ENCODE peak calls at places on chromosomes 4 and X, in five cellular contexts. One of them, this sample, is unnamed.
A peak's percentile ranks its signal among the peaks of the same experiment; 100 is the strongest.

GRCh38 chr4:99642725-99643489 is 14.7 kb downstream of the C4orf54 start:
- DNase-seq in small intestine: no peak
- DNase-seq in astrocyte: no peak
- DNase-seq in endodermal cell: peak; percentile 44
- DNase-seq in right lobe of liver: peak; percentile 96
- DNase-seq in this sample: no peak

GRCh38 chrX:124226129-124226528 is 106.3 kb upstream of the TEX13D start:
- DNase-seq in astrocyte: no peak
- DNase-seq in small intestine: no peak
- DNase-seq in right lobe of liver: no peak
- DNase-seq in endodermal cell: no peak
- DNase-seq in this sample: no peak

GRCh38 chr4:38856524-38857337 is at the start of gene TLR6:
- DNase-seq in astrocyte: no peak
- DNase-seq in right lobe of liver: peak; percentile 64
- DNase-seq in small intestine: peak; percentile 68
- DNase-seq in endodermal cell: peak; percentile 82
- DNase-seq in this sample: peak; percentile 76

GRCh38 chrX:102765217-102765616 is 44.7 kb downstream of the GPRASP3 start:
- DNase-seq in endodermal cell: no peak
- DNase-seq in astrocyte: peak; percentile 65
- DNase-seq in small intestine: no peak
- DNase-seq in right lobe of liver: no peak
- DNase-seq in this sample: no peak

GRCh38 chrX:65920620-65921019 is 119.3 kb downstream of the VSIG4 start:
- DNase-seq in astrocyte: no peak
- DNase-seq in small intestine: no peak
- DNase-seq in endodermal cell: peak; percentile 56
- DNase-seq in right lobe of liver: no peak
- DNase-seq in this sample: no peak

GRCh38 chr4:77921701-77922100 is 59.1 kb downstream of the MRPL1 start:
- DNase-seq in astrocyte: peak; percentile 94
- DNase-seq in right lobe of liver: no peak
- DNase-seq in endodermal cell: no peak
- DNase-seq in small intestine: peak; percentile 46
- DNase-seq in this sample: no peak

GRCh38 chr4:112213850-112214249 is 17.7 kb upstream of the AP1AR start:
- DNase-seq in right lobe of liver: no peak
- DNase-seq in small intestine: no peak
- DNase-seq in astrocyte: peak; percentile 54
- DNase-seq in endodermal cell: no peak
- DNase-seq in this sample: no peak

GRCh38 chr4:48905363-48906015 is 1.1 kb downstream of the OCIAD2 start:
- DNase-seq in astrocyte: peak; percentile 70
- DNase-seq in right lobe of liver: peak; percentile 76
- DNase-seq in endodermal cell: no peak
- DNase-seq in small intestine: peak; percentile 85
- DNase-seq in this sample: no peak

GRCh38 chr4:143581331-143581961 is 67.9 kb downstream of the SMARCA5 start:
- DNase-seq in small intestine: no peak
- DNase-seq in endodermal cell: peak; percentile 85
- DNase-seq in right lobe of liver: no peak
- DNase-seq in astrocyte: no peak
- DNase-seq in this sample: no peak

GRCh38 chr4:115293093-115293462 is 179.7 kb upstream of the NDST4 start:
- DNase-seq in right lobe of liver: no peak
- DNase-seq in endodermal cell: no peak
- DNase-seq in astrocyte: no peak
- DNase-seq in small intestine: no peak
- DNase-seq in this sample: no peak

GRCh38 chr4:178970433-178971140 is 1528.3 kb upstream of the AGA start:
- DNase-seq in small intestine: no peak
- DNase-seq in endodermal cell: no peak
- DNase-seq in astrocyte: no peak
- DNase-seq in right lobe of liver: no peak
- DNase-seq in this sample: no peak

GRCh38 chr4:152045781-152046571 is 285.2 kb upstream of the GATB start:
- DNase-seq in right lobe of liver: no peak
- DNase-seq in astrocyte: peak; percentile 53
- DNase-seq in small intestine: peak; percentile 45
- DNase-seq in endodermal cell: peak; percentile 98
- DNase-seq in this sample: peak; percentile 30

GRCh38 chrX:51144828-51145442 is 187.7 kb upstream of the NUDT10 start:
- DNase-seq in endodermal cell: peak; percentile 83
- DNase-seq in astrocyte: peak; percentile 1
- DNase-seq in right lobe of liver: peak; percentile 40
- DNase-seq in small intestine: peak; percentile 17
- DNase-seq in this sample: peak; percentile 30

GRCh38 chrX:115561605-115562491 is 874 bp downstream of the PLS3 start:
- DNase-seq in astrocyte: no peak
- DNase-seq in endodermal cell: peak; percentile 87
- DNase-seq in small intestine: peak; percentile 29
- DNase-seq in right lobe of liver: peak; percentile 51
- DNase-seq in this sample: no peak

GRCh38 chr4:151991884-151992166 is 231.0 kb upstream of the GATB start:
- DNase-seq in astrocyte: no peak
- DNase-seq in small intestine: no peak
- DNase-seq in right lobe of liver: no peak
- DNase-seq in endodermal cell: no peak
- DNase-seq in this sample: no peak

GRCh38 chrX:2451456-2452316 is 49.1 kb downstream of the DHRSX start:
- DNase-seq in right lobe of liver: no peak
- DNase-seq in astrocyte: peak; percentile 81
- DNase-seq in small intestine: no peak
- DNase-seq in endodermal cell: peak; percentile 83
- DNase-seq in this sample: no peak

DNA sequence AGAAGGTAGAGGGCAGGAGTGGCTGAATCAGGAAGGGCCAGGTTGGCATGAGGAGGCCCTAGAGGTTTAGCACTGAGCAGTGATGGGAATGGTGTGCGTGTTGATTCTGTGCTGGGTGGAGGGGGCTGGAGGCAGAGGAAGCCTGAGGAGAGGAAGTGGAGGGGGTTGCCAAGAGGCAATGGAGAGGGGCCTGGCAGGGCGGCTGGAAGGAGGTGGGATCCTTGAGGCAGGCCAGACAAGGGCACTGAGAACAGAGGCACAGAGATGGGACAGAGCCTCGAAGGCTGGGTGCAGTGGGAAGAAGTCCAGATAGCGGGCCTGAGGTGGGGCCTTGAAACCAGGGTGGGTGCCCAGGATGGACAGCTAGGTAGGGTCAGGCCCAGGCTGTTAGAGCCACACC is 24.3 kb downstream of the SH3BP2 start:
- DNase-seq in endodermal cell: no peak
- DNase-seq in right lobe of liver: no peak
- DNase-seq in astrocyte: no peak
- DNase-seq in small intestine: no peak
- DNase-seq in this sample: no peak
- H3K4me3 ChIP-seq in endodermal cell: no peak overlapping the region
- H3K4me3 ChIP-seq in right lobe of liver: no peak overlapping the region
- H3K4me3 ChIP-seq in astrocyte: no peak overlapping the region
- H3K4me3 ChIP-seq in small intestine: no peak overlapping the region
- H3K4me3 ChIP-seq in this sample: no peak overlapping the region

GRCh38 chr4:29588615-29589014 is 1131.6 kb upstream of the PCDH7 start:
- DNase-seq in right lobe of liver: no peak
- DNase-seq in astrocyte: no peak
- DNase-seq in endodermal cell: no peak
- DNase-seq in small intestine: no peak
- DNase-seq in this sample: no peak
- H3K9me3 ChIP-seq in right lobe of liver: no peaks in the 10 kb centered on the region
- H3K9me3 ChIP-seq in astrocyte: no peaks in the 10 kb centered on the region
- H3K9me3 ChIP-seq in endodermal cell: peaks cover 6% of the 10 kb centered on the region
- H3K9me3 ChIP-seq in small intestine: peaks cover 3% of the 10 kb centered on the region
- H3K9me3 ChIP-seq in this sample: no peaks in the 10 kb centered on the region

DNA sequence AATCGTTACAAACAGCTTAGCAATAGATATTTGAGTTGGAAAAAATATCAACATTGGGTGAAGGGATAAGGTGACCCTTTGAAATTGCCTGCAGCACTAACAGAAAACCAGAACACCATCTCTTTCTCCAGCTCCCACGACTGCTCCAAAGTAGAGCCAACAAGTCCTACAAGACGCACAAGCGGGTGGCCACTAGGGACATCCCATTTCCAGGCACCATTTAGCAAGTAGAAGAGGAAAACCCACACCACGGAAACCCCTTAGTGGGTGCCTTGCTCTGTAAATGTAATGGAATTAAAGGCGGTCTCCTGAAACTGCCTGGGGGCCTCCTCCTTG is 1.9 kb downstream of the ARHGAP6 start:
- DNase-seq in small intestine: no peak
- DNase-seq in endodermal cell: peak; percentile 49
- DNase-seq in right lobe of liver: no peak
- DNase-seq in astrocyte: no peak
- DNase-seq in this sample: no peak
- H3K4me3 ChIP-seq in small intestine: no peak overlapping the region
- H3K4me3 ChIP-seq in endodermal cell: no peak overlapping the region
- H3K4me3 ChIP-seq in right lobe of liver: peak overlapping the region; percentile 26
- H3K4me3 ChIP-seq in astrocyte: no peak overlapping the region
- H3K4me3 ChIP-seq in this sample: no peak overlapping the region

GRCh38 chr4:768076-768475 is 57.9 kb downstream of the CPLX1 start:
- DNase-seq in small intestine: no peak
- DNase-seq in astrocyte: no peak
- DNase-seq in endodermal cell: no peak
- DNase-seq in right lobe of liver: no peak
- DNase-seq in this sample: no peak
- H3K9me3 ChIP-seq in small intestine: no peaks in the 10 kb centered on the region
- H3K9me3 ChIP-seq in astrocyte: no peaks in the 10 kb centered on the region
- H3K9me3 ChIP-seq in endodermal cell: peaks cover 6% of the 10 kb centered on the region
- H3K9me3 ChIP-seq in right lobe of liver: no peaks in the 10 kb centered on the region
- H3K9me3 ChIP-seq in this sample: no peaks in the 10 kb centered on the region

DNA sequence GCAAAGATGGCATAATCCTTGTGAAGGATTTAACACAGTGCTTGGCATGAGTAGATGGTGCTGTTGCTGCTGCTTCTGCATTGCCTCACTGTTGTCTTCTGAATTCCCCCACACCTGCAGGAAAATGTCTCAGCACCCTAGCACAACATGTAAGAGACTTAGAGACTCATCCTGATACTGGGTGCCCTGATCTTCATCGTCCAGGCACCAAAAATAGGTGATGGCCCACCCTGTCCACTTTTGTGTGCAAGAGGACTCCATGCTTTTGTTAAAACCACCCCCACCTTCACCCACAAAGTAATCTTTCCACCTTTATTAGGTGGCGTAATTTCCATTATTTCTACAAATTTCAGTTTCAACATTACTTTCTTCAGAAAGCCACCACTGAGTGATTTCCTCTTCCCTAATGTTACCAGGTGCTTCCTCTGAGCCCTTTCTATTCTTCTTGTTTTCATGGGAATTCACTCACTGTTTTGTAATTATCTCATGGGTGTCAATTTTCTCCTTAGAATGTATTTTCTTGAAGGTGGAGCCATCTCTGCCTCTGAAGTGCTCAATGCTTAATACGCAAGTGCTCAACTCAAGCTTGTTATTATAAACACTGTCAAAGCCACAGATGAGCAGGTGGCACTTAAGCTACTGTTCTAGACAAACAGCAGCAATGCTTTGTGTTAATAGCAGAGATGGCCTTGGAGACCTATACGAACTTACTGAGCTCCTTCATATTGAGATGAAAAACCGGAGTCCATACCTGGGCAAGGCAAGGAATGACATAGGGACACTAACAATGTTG is 89.5 kb downstream of the HS3ST1 start:
- DNase-seq in astrocyte: no peak
- DNase-seq in right lobe of liver: no peak
- DNase-seq in small intestine: no peak
- DNase-seq in endodermal cell: no peak
- DNase-seq in this sample: no peak
- H3K4me3 ChIP-seq in astrocyte: no peak overlapping the region
- H3K4me3 ChIP-seq in right lobe of liver: no peak overlapping the region
- H3K4me3 ChIP-seq in small intestine: no peak overlapping the region
- H3K4me3 ChIP-seq in endodermal cell: no peak overlapping the region
- H3K4me3 ChIP-seq in this sample: no peak overlapping the region

GRCh38 chrX:154367474-154368308 is 6.7 kb downstream of the FLNA start:
- DNase-seq in astrocyte: no peak
- DNase-seq in small intestine: no peak
- DNase-seq in right lobe of liver: no peak
- DNase-seq in endodermal cell: no peak
- DNase-seq in this sample: no peak

GRCh38 chrX:154366666-154367055 is 7.8 kb downstream of the FLNA start:
- DNase-seq in endodermal cell: no peak
- DNase-seq in small intestine: no peak
- DNase-seq in astrocyte: no peak
- DNase-seq in right lobe of liver: peak; percentile 79
- DNase-seq in this sample: no peak

GRCh38 chrX:154369453-154370299 is 4.8 kb downstream of the FLNA start:
- DNase-seq in endodermal cell: peak; percentile 88
- DNase-seq in small intestine: no peak
- DNase-seq in astrocyte: peak; percentile 93
- DNase-seq in right lobe of liver: peak; percentile 65
- DNase-seq in this sample: peak; percentile 71

GRCh38 chrX:154370300-154370881 is 4.0 kb downstream of the FLNA start:
- DNase-seq in small intestine: no peak
- DNase-seq in astrocyte: no peak
- DNase-seq in right lobe of liver: no peak
- DNase-seq in endodermal cell: no peak
- DNase-seq in this sample: no peak

DNA sequence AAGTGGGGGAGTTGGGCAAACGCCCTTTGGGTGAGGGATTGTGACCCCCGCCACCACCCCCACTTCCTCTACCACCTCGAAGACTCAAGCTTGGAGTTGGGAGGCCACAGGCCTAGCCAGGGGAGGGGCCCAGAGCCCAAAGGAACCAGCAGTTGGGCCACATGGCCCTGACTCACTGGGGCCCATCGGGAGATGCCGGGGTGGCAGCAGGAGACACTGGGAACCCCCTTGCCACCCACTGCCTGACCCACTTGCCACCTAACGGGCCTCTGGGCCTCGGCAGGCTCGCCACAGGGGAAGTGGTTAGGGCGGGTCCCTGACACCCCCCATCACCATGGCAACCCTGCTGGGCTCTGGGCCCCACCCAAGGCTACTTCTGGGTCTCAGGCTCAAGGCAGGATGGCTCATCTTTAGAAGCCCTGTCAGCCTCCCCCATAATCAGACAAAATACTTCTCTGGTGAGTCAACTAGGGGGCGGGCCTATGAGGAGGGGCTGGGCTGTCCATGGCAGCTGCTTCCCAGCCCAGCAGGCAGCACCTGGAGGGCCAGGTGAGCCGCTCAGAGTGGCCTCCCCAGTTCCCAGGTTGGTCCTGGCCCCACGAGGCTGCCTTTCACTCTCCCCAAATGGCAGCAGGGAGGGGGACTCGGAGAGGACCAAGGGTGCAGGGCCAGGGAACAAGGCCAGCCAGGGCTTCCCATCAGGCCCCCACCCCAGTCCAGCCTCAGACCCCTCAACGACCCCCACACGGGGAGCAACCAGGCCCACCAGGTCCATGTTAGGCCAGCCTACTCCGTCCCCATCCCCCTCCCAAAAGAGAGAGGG is 5.6 kb downstream of the FLNA start:
- DNase-seq in small intestine: peak; percentile 43
- DNase-seq in astrocyte: peak; percentile 81
- DNase-seq in right lobe of liver: no peak
- DNase-seq in endodermal cell: peak; percentile 78
- DNase-seq in this sample: peak; percentile 97
- H3K9me3 ChIP-seq in small intestine: no peaks in the 10 kb centered on the region
- H3K9me3 ChIP-seq in astrocyte: no peaks in the 10 kb centered on the region
- H3K9me3 ChIP-seq in right lobe of liver: no peaks in the 10 kb centered on the region
- H3K9me3 ChIP-seq in endodermal cell: no peaks in the 10 kb centered on the region
- H3K9me3 ChIP-seq in this sample: no peaks in the 10 kb centered on the region